ENCODE peak calls at places on chromosome 19, in eight cellular contexts. W, F, K, R, X, Z, D and G are unnamed samples.

GRCh38 chr19:6213266-6213595 is 66.5 kb downstream of the MLLT1 start:
- DNase-seq in W (no peak), F (no peak), K (no peak), R (no peak), X (no peak), Z (no peak), D (no peak), G (no peak)

GRCh38 chr19:15894359-15894758 is 3.5 kb downstream of the CYP4F2 start:
- DNase-seq in W (no peak), F (no peak), K (no peak), R (no peak), X (no peak), Z (no peak), D (no peak), G (no peak)

GRCh38 chr19:33487901-33488817 is 33.4 kb downstream of the PEPD start:
- DNase-seq in W (no peak), F (no peak), K (no peak), R (no peak), X (no peak), Z (no peak), D (no peak), G (no peak)

GRCh38 chr19:42032428-42032827 is 37.6 kb downstream of the GRIK5 start:
- DNase-seq in W (no peak), F (peak), K (no peak), R (no peak), X (no peak), Z (no peak), D (peak), G (no peak)

GRCh38 chr19:52734340-52734892 is 428 bp downstream of the ZNF611 start:
- DNase-seq in W (peak), F (no peak), K (peak), R (peak), X (peak), Z (no peak), D (peak), G (peak)

GRCh38 chr19:3969435-3970312 is 1.2 kb downstream of the DAPK3 start:
- DNase-seq in W (peak), F (peak), K (peak), R (peak), X (no peak), Z (peak), D (peak), G (peak)

GRCh38 chr19:10884273-10884672 is 12.9 kb downstream of the CARM1 start:
- DNase-seq in W (peak), F (peak), K (peak), R (no peak), X (peak), Z (peak), D (no peak), G (no peak)

GRCh38 chr19:36377541-36378178 is 1.3 kb downstream of the ZFP14 start:
- DNase-seq in W (no peak), F (no peak), K (peak), R (no peak), X (no peak), Z (no peak), D (no peak), G (no peak)

GRCh38 chr19:6108721-6109633 is 1.3 kb downstream of the RFX2 start:
- DNase-seq in W (peak), F (peak), K (peak), R (peak), X (peak), Z (peak), D (peak), G (peak)

GRCh38 chr19:18999016-18999758 is 34.1 kb downstream of the SUGP2 start:
- DNase-seq in W (peak), F (peak), K (no peak), R (no peak), X (no peak), Z (peak), D (no peak), G (peak)

GRCh38 chr19:41864374-41864773 is 4.3 kb downstream of the RPS19 start:
- DNase-seq in W (no peak), F (no peak), K (no peak), R (no peak), X (no peak), Z (no peak), D (no peak), G (no peak)

GRCh38 chr19:4380254-4380727 is 20.1 kb downstream of the SH3GL1 start:
- DNase-seq in W (no peak), F (no peak), K (no peak), R (no peak), X (no peak), Z (no peak), D (no peak), G (peak)

GRCh38 chr19:36259211-36259610 is 44.3 kb downstream of the ZNF146 start:
- DNase-seq in W (no peak), F (no peak), K (no peak), R (no peak), X (no peak), Z (no peak), D (no peak), G (no peak)

GRCh38 chr19:55208880-55209429 is 346 bp downstream of the PTPRH start:
- DNase-seq in W (no peak), F (no peak), K (no peak), R (no peak), X (no peak), Z (no peak), D (no peak), G (no peak)

GRCh38 chr19:55209430-55210119 is at the start of gene PTPRH:
- DNase-seq in W (no peak), F (peak), K (peak), R (no peak), X (no peak), Z (no peak), D (no peak), G (no peak)

GRCh38 chr19:55212447-55212846 is 3.1 kb upstream of the PTPRH start:
- DNase-seq in W (no peak), F (peak), K (peak), R (no peak), X (peak), Z (no peak), D (peak), G (no peak)

GRCh38 chr19:55210120-55210493 is 806 bp upstream of the PTPRH start:
- DNase-seq in W (peak), F (peak), K (peak), R (no peak), X (no peak), Z (peak), D (no peak), G (peak)

GRCh38 chr19:55206664-55207500 is 2.4 kb downstream of the PTPRH start:
- DNase-seq in W (peak), F (peak), K (peak), R (peak), X (peak), Z (peak), D (peak), G (peak)
- H2AFZ ChIP-seq in W (no peak), F (peak), K (no peak), R (no peak), X (peak), Z (peak), D (peak), G (no peak)

GRCh38 chr19:44803442-44804428 is 5.2 kb upstream of the BCAM start:
- DNase-seq in W (no peak), F (no peak), K (peak), R (no peak), X (peak), Z (no peak), D (no peak), G (no peak)

GRCh38 chr19:44799627-44800257 is 9.2 kb upstream of the BCAM start:
- DNase-seq in W (no peak), F (no peak), K (no peak), R (no peak), X (no peak), Z (no peak), D (no peak), G (no peak)

GRCh38 chr19:44796701-44797115 is 12.2 kb upstream of the BCAM start:
- DNase-seq in W (peak), F (peak), K (no peak), R (peak), X (no peak), Z (peak), D (peak), G (no peak)

GRCh38 chr19:44795398-44795987 is 13.4 kb upstream of the BCAM start:
- DNase-seq in W (no peak), F (no peak), K (no peak), R (no peak), X (no peak), Z (no peak), D (no peak), G (no peak)

GRCh38 chr19:44800461-44800860 is 8.4 kb upstream of the BCAM start:
- DNase-seq in W (peak), F (peak), K (peak), R (peak), X (peak), Z (peak), D (peak), G (peak)
- H2AFZ ChIP-seq in W (no peak), F (no peak), K (no peak), R (no peak), X (peak), Z (peak), D (no peak), G (no peak)

DNA sequence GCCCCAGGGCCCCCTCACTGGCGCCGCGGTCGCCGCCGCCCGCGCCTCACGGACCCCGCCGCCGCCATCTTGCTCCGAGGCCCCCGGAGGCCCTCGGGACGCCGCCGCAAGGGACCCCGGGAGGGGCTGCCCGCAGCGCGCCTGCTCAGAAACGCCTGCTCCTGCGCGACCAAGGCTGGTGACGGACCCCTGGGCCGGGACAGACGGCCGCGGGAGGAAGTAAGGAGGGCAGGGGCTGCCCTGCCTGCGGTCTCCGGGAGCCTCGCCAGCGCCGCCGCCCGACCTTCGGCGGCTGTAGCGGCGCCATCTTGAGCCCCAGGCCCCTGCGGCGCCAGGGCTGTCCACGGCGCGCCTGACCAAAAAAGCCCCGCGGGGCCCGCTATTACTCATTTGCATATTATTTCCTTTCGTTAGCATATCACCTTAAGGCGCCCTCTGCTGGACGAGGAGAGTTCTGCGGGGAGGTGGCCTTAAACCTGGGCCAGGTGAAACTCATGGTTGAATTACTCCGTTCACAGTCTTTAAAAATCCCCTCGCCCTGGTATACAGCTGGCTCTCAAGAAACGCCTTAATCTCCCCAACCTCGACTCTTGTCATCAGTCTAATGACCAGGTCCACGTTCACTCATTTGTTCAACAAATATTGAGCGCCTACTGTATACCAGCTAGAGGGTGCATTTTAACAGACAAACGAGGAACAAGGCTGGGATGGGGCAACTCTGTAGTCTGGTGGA is at the start of gene REXO1:
- DNase-seq in W (peak), F (peak), K (peak), R (peak), X (peak), Z (peak), D (peak), G (peak)
- H2AFZ ChIP-seq in W (peak), F (peak), K (peak), R (peak), X (peak), Z (peak), D (no peak), G (peak)

GRCh38 chr19:47598407-47599349 is 10.3 kb upstream of the BICRA start:
- DNase-seq in W (peak), F (peak), K (peak), R (peak), X (no peak), Z (peak), D (peak), G (peak)
- H2AFZ ChIP-seq in W (peak), F (peak), K (peak), R (peak), X (peak), Z (peak), D (no peak), G (peak)

DNA sequence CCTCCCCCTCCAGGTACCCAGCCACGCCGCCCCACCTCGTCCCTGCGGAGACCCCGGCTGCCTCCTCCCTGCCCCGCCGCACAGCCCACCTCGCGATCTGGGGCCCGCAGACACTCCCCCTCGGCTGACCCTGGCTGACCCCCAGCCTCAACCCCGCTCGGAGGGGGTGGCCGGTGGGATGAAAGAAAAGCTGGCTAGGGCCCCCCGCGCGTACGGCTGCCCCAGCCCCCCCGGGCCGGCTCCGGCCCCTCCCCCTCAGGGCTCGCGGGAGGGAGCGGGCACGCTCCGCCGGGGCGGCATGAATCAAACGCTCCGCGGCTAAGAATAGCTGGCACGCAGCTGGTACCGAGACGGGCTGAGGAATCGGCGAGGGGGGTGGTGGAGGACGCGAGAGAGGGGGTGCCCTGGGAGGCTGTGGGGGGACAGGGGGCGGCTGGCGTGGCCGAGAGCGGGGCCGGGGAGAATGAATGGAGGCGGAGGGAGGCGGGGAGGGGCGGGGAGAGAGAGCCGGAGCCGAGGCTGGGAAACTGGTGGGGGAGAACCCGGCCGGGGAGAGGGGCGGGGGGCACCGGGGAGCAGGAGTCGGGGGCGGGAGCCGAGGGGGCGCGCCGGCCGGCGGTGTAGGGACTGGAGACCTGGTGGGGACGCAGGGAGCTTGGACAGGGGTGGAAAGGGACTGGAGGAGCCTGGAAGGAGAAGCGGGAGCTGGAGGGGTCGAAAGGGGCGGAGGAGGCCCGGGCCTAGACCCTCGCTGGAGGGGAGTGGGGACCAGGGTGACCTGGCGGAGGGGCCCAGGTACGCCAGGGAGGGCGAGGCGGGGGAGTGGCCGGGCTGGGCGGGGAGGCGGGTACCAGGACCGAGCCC is 1.1 kb downstream of the SHANK1 start:
- DNase-seq in W (no peak), F (no peak), K (no peak), R (peak), X (peak), Z (no peak), D (peak), G (no peak)
- H2AFZ ChIP-seq in W (no peak), F (no peak), K (no peak), R (no peak), X (no peak), Z (peak), D (no peak), G (no peak)